ENCODE peak calls at places on chromosomes 4 and X, in seven cellular contexts. T, C, G, H, Q, B and O are unnamed samples.
A peak's percentile ranks its signal among the peaks of the same experiment; 100 is the strongest.

GRCh38 chrX:121853762-121854613 is 806.6 kb downstream of the GLUD2 start:
- DNase-seq in G (no peak), Q (no peak), H (no peak), C (no peak), B (no peak), T (no peak), O (no peak)

GRCh38 chrX:39823848-39824247 is 273.9 kb downstream of the BCOR start:
- DNase-seq in Q (no peak), B (no peak), T (no peak), G (no peak), C (no peak), H (no peak), O (no peak)

GRCh38 chrX:9467751-9468150 is 2.9 kb downstream of the TBL1X start:
- DNase-seq in Q (no peak), T (no peak), H (no peak), C (no peak), G (no peak), B (no peak), O (no peak)

GRCh38 chr4:42411803-42412202 is 14.5 kb downstream of the SHISA3 start:
- DNase-seq in H (no peak), G (no peak), C (no peak), Q (no peak), B (no peak), T (no peak), O (no peak)

GRCh38 chr4:162565730-162566129 is 401.9 kb upstream of the FSTL5 start:
- DNase-seq in G (no peak), T (no peak), H (no peak), Q (no peak), C (no peak), B (no peak), O (no peak)

GRCh38 chr4:1569461-1570151 is 114.5 kb downstream of the FAM53A start:
- DNase-seq in C (no peak), G (no peak), Q (no peak), H (no peak), T (no peak), B (no peak), O (peak; percentile 82)

GRCh38 chrX:136906921-136907510 is 26.5 kb upstream of the RBMX start:
- DNase-seq in C (peak; percentile 7), T (no peak), B (no peak), G (no peak), Q (no peak), H (no peak), O (peak; percentile 29)

GRCh38 chr4:4913147-4913561 is 53.7 kb downstream of the MSX1 start:
- DNase-seq in G (no peak), Q (no peak), T (no peak), C (no peak), B (no peak), H (no peak), O (peak; percentile 45)

GRCh38 chrX:47507204-47507878 is 24.3 kb upstream of the ZNF41 start:
- DNase-seq in B (no peak), C (no peak), Q (no peak), G (no peak), T (no peak), H (no peak), O (no peak)

GRCh38 chr4:105133976-105134375 is 12.7 kb upstream of the TET2 start:
- DNase-seq in B (no peak), T (no peak), C (no peak), G (no peak), H (no peak), Q (no peak), O (no peak)

GRCh38 chrX:97616883-97617510 is 733.3 kb downstream of the RPA4 start:
- DNase-seq in Q (no peak), B (peak; percentile 69), T (no peak), H (no peak), C (peak; percentile 0), G (no peak), O (no peak)

GRCh38 chr4:105155426-105155825 is 8.8 kb downstream of the TET2 start:
- DNase-seq in H (no peak), G (no peak), T (no peak), C (no peak), B (peak; percentile 21), Q (no peak), O (no peak)

GRCh38 chr4:4327652-4328121 is 37.6 kb downstream of the ZBTB49 start:
- DNase-seq in T (no peak), Q (no peak), B (peak; percentile 8), H (no peak), C (peak; percentile 48), G (no peak), O (peak; percentile 89)